ENCODE peak calls at places on chromosomes 12 and 14, in four cellular contexts. D is GM12865, U is IMR-90, E is thoracic aorta. R is an unnamed sample.
A peak's percentile ranks its signal among the peaks of the same experiment; 100 is the strongest.

GRCh38 chr14:78356406-78356805 is 186.2 kb downstream of the NRXN3 start:
- DNase-seq in D (no peak), E (no peak), U (no peak), R (no peak)

GRCh38 chr14:61565181-61565580 is 130.1 kb upstream of the HIF1A start:
- DNase-seq in E (no peak), U (peak; percentile 41), D (no peak), R (no peak)

GRCh38 chr14:98278805-98279204 is 993.2 kb downstream of the BCL11B start:
- DNase-seq in E (no peak), D (no peak), U (no peak), R (no peak)

GRCh38 chr14:88551094-88551870 is 3.5 kb downstream of the PTPN21 start:
- DNase-seq in E (no peak), D (no peak), U (peak; percentile 82), R (peak; percentile 96)

GRCh38 chr12:12319501-12320322 is 30.3 kb downstream of the MANSC1 start:
- DNase-seq in D (no peak), U (no peak), E (no peak), R (no peak)

GRCh38 chr14:71733210-71733883 is 198.9 kb upstream of the RGS6 start:
- DNase-seq in E (no peak), U (peak; percentile 76), D (no peak), R (no peak)

GRCh38 chr14:99169776-99170356 is 102.1 kb downstream of the BCL11B start:
- DNase-seq in D (no peak), E (no peak), U (no peak), R (peak; percentile 69)

GRCh38 chr12:38844237-38844636 is 61.2 kb downstream of the CPNE8 start:
- DNase-seq in U (no peak), D (no peak), E (no peak), R (no peak)

GRCh38 chr12:105100998-105101397 is 6.5 kb upstream of the WASHC4 start:
- DNase-seq in U (peak; percentile 45), D (no peak), E (no peak), R (no peak)

GRCh38 chr14:99745307-99745951 is 47.8 kb upstream of the EML1 start:
- DNase-seq in U (peak; percentile 93), E (no peak), D (no peak), R (no peak)

GRCh38 chr14:50335389-50335788 is 23.3 kb downstream of the DMAC2L start:
- DNase-seq in E (no peak), U (peak; percentile 72), D (no peak), R (peak; percentile 71)

DNA sequence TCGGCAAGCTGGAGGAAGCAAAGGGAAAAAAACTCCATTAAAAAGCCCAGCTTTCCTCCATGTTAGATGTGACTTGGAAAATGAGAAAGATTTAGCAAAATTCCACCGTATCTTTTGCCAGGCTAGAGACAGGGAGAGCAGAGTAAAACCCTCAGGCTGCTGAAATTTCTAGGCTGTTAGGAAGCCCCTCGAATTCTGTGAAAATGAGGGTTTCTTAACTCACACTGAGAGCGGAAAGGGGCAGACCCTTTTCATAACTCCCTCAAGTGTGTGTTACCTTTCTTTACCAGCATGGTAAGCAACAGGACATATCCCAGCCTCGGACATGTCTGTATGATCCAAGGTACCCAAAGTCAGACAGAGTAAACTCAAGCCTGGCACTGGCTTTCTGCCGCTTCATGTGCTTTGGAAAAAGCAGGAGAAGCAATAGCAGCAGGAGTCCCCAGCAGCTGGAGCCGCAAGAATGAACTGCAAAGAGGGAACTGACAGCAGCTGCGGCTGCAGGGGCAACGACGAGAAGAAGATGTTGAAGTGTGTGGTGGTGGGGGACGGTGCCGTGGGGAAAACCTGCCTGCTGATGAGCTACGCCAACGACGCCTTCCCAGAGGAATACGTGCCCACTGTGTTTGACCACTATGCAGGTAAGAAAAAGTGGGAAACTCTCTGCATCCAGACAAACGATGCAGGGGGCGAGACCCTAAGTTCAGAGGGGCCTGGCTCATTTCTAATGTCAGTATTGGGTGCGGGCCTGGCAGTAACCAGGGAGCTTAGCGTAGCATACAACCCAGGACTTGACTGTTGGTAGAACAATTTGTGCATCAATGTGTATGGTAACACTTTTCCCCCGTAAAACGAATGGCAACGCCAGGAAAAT is at the start of gene RHOJ:
- DNase-seq in D (no peak), E (no peak), U (peak; percentile 32), R (no peak)
- H3K4me3 ChIP-seq in D (no peak within 1 kb of the TSS), E (peak within 1 kb of the TSS; percentile 72), U (peak within 1 kb of the TSS; percentile 52), R (no peak within 1 kb of the TSS)

GRCh38 chr12:15728118-15728598 is 61.0 kb downstream of the EPS8 start:
- DNase-seq in E (no peak), U (peak; percentile 80), D (no peak), R (no peak)
- H3K4me3 ChIP-seq in E (peak overlapping the region; percentile 15), U (no peak overlapping the region), D (no peak overlapping the region), R (no peak overlapping the region)

DNA sequence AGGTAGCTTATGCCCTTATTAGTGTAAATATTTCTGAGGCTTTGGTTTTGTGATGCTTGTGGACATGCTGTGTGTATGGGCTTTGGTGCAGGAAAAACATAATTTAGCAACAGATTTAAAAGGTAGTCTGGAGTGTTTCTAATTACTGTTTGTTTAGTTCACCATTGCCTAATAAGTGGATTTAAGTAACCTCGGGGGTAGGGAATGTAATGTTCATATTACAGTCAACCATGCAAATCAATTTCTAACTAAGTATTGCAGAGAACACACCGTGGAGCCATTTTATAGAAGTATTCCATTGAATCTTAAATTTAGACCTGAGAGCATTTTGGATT is 53.5 kb downstream of the ANO6 start:
- DNase-seq in E (no peak), U (no peak), D (no peak), R (no peak)
- H3K4me3 ChIP-seq in E (peak overlapping the region; percentile 44), U (no peak overlapping the region), D (no peak overlapping the region), R (no peak overlapping the region)

DNA sequence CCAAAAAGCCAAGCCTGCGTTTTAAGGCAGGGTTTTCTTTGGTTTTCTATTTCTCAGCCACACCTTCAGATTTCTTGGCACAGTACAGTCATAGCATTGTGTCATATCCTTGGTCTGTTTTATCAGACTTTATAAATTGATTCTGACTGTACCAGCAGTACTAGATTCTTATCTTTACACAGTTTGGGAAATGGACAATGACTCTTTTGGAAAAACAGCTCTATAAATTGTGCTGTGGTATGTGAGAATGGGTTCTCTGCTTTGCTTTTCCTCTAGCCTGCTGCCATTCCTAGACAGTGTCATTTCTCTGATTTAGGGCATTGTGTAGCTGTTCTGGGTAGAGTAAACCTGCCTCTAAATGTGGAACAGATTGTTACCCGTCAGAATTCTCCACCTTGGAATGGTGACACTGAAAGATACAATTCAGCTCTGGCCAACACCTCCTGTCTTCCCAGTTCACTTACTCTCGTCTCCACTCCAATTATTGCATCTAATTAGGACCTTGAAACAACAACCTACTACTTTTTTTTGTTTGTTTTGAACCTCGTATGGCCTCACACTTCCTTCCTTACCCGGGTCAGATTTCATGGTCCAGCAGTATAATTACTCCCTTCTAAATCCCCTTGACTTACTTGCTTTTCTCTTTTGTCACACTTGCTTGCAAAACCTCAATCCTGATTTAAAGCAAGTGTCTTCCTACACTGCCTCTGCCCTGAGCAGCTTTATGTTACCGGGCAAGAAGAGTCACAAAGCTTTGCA is 226.3 kb downstream of the ERC1 start:
- DNase-seq in D (no peak), U (peak; percentile 79), E (no peak), R (no peak)
- H3K4me3 ChIP-seq in D (no peak overlapping the region), U (no peak overlapping the region), E (peak overlapping the region; percentile 23), R (no peak overlapping the region)

GRCh38 chr14:20627337-20628032 is 14.0 kb downstream of the OR6S1 start:
- DNase-seq in U (no peak), D (no peak), E (no peak), R (no peak)
- H3K4me3 ChIP-seq in U (no peak overlapping the region), D (no peak overlapping the region), E (no peak overlapping the region), R (no peak overlapping the region)

DNA sequence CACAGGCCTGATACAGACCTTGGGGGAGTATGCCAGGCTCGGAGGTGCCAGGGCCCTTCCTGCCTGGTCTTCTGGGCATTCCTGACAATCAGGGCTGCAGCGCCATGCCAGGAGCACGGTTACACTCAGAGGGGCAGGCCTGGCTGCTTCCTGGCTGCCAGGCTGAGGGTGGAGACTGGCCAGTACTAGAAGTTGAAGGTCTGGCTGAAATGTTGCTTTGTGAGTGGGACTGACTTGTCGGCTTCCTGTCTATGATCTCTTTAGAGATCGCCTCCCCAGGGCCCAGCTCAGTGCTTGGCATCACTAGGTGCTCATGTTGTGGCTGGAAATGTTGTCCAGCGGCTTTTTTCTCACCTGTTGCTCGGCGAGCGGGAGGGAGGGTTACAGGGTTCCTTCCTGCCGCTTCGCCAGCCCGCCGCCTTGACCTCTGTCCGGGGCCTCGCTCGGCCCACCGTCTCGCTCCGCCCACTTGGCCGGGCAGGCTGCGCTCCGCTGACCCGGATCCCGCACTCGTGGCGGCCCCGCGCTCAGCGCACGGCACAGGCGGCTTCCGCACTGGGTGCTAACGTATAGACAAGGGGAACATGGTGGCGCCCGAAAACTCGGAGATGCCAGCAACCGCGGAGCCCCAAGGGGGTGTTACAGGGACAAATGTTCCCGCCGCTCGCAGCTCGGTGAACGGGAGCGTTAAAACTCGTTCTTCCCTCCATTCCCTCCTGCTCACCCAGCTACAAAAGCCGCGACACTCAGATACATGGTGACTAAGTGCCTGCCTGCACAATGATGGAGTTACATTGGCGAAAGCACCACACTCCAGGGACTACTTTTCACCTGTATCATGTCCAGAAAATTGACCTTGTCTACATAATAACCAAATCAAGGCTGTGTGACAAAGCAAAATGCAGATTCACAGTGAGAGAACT is 32.7 kb downstream of the PAPLN start:
- DNase-seq in E (no peak), U (peak; percentile 18), D (peak; percentile 80), R (peak; percentile 87)
- H3K4me3 ChIP-seq in E (peak overlapping the region; percentile 72), U (peak overlapping the region; percentile 21), D (peak overlapping the region; percentile 41), R (no peak overlapping the region)

DNA sequence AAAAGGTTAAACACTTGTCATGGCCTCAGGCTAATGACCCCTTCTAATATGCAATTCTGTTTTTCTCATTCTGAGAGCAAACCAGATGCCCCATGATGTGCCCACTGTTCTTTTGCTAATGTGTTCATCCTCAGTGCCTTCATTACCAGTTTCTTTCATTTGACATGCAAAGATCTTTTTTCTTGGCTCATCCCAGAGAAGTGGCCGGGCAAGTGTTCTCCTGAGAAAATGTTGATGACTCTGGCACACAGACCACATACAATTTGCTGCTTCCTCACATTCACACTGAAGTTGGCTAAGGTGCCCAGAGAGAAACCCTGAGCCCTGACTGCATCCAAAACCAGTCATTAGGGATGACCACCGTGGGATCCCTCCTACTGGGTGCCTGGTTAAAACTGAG is 833.3 kb downstream of the DIO2 start:
- DNase-seq in D (no peak), U (no peak), E (no peak), R (no peak)
- H3K4me3 ChIP-seq in D (no peak overlapping the region), U (no peak overlapping the region), E (no peak overlapping the region), R (no peak overlapping the region)

R was measured in lower leg skin.